ENCODE peak calls at places on chromosomes 7 and 10, in six cellular contexts. E is neural progenitor cell, F is hepatocyte, Z is GM23248, I is PC-9, D is mammary epithelial cell. L is an unnamed sample.

GRCh38 chr7:55641811-55642210 is 69.5 kb upstream of the VOPP1 start:
- DNase-seq in Z (peak; percentile 25), E (no peak), F (no peak), D (peak; percentile 57), I (no peak), L (no peak)

GRCh38 chr10:44205072-44205471 is 179.8 kb downstream of the CXCL12 start:
- DNase-seq in E (peak; percentile 61), F (no peak), I (no peak), D (no peak), Z (no peak), L (peak; percentile 22)

GRCh38 chr7:55365680-55366460 is 733 bp downstream of the LANCL2 start:
- DNase-seq in D (peak; percentile 96), Z (peak; percentile 97), E (peak; percentile 97), F (peak; percentile 97), I (peak; percentile 99), L (peak; percentile 96)

GRCh38 chr7:20238754-20239324 is 21.7 kb upstream of the MACC1 start:
- DNase-seq in I (no peak), Z (no peak), E (no peak), D (peak; percentile 90), F (no peak), L (peak; percentile 73)

GRCh38 chr10:125067764-125068163 is 92.6 kb downstream of the CTBP2 start:
- DNase-seq in I (no peak), F (no peak), Z (no peak), D (no peak), E (no peak), L (no peak)

GRCh38 chr10:114916653-114917052 is 21.3 kb upstream of the TRUB1 start:
- DNase-seq in E (no peak), I (no peak), Z (no peak), F (no peak), D (no peak), L (no peak)

GRCh38 chr7:105461518-105461917 is 60.6 kb downstream of the PUS7 start:
- DNase-seq in I (no peak), Z (no peak), D (peak; percentile 9), F (no peak), E (no peak), L (no peak)

GRCh38 chr10:43702213-43702935 is 53.7 kb upstream of the ZNF32 start:
- DNase-seq in F (no peak), Z (no peak), I (no peak), D (no peak), E (no peak), L (no peak)

GRCh38 chr7:173120-173918 is 19.1 kb upstream of the FAM20C start:
- DNase-seq in F (no peak), D (no peak), Z (no peak), I (no peak), E (no peak), L (no peak)

GRCh38 chr10:51892965-51893658 is 193.7 kb upstream of the CSTF2T start:
- DNase-seq in D (peak; percentile 32), F (no peak), E (peak; percentile 83), Z (peak; percentile 40), I (no peak), L (no peak)

GRCh38 chr10:77526861-77527617 is 110.6 kb downstream of the KCNMA1 start:
- DNase-seq in D (no peak), I (no peak), E (peak; percentile 18), F (no peak), Z (no peak), L (no peak)

GRCh38 chr7:35729061-35729783 is 34.3 kb upstream of the HERPUD2 start:
- DNase-seq in E (no peak), I (no peak), F (no peak), Z (no peak), D (no peak), L (no peak)

GRCh38 chr10:4316166-4316810 is 509.7 kb upstream of the AKR1E2 start:
- DNase-seq in F (no peak), Z (peak; percentile 97), I (no peak), D (peak; percentile 92), E (no peak), L (peak; percentile 95)

GRCh38 chr10:95354130-95354529 is 63.3 kb upstream of the PDLIM1 start:
- DNase-seq in E (no peak), I (no peak), D (no peak), Z (no peak), F (no peak), L (no peak)

GRCh38 chr10:92268763-92269162 is 22.1 kb downstream of the CPEB3 start:
- DNase-seq in D (no peak), F (no peak), Z (no peak), I (no peak), E (no peak), L (no peak)

GRCh38 chr10:25556457-25556856 is 377.6 kb upstream of the MYO3A start:
- DNase-seq in D (peak; percentile 91), I (peak; percentile 38), F (peak; percentile 18), E (no peak), Z (peak; percentile 1), L (peak; percentile 98)

GRCh38 chr10:99540673-99541531 is 8.2 kb downstream of the NKX2-3 start:
- DNase-seq in E (peak; percentile 72), F (peak; percentile 77), Z (no peak), I (peak; percentile 10), D (peak; percentile 33), L (no peak)

GRCh38 chr7:134892002-134892693 is 94.2 kb upstream of the AGBL3 start:
- DNase-seq in Z (peak; percentile 65), F (no peak), E (peak; percentile 37), I (no peak), D (no peak), L (no peak)

GRCh38 chr7:101870361-101871062 is 53.1 kb downstream of the CUX1 start:
- DNase-seq in E (peak; percentile 39), Z (no peak), I (peak; percentile 76), D (peak; percentile 79), F (peak; percentile 77), L (no peak)

GRCh38 chr10:70317943-70318318 is 34.1 kb upstream of the NPFFR1 start:
- DNase-seq in E (no peak), D (no peak), F (no peak), I (no peak), Z (no peak), L (no peak)
- TF ChIP-seq EZH2 in E (no peak), D (no peak), F (no peak), I (no peak), Z (no peak), L (no peak)

GRCh38 chr7:133053321-133053891 is 28.5 kb downstream of the CHCHD3 start:
- DNase-seq in D (peak; percentile 94), E (no peak), F (no peak), Z (peak; percentile 97), I (no peak), L (peak; percentile 99)
- TF ChIP-seq EZH2 in D (no peak), E (no peak), F (no peak), Z (no peak), I (no peak), L (no peak)

DNA sequence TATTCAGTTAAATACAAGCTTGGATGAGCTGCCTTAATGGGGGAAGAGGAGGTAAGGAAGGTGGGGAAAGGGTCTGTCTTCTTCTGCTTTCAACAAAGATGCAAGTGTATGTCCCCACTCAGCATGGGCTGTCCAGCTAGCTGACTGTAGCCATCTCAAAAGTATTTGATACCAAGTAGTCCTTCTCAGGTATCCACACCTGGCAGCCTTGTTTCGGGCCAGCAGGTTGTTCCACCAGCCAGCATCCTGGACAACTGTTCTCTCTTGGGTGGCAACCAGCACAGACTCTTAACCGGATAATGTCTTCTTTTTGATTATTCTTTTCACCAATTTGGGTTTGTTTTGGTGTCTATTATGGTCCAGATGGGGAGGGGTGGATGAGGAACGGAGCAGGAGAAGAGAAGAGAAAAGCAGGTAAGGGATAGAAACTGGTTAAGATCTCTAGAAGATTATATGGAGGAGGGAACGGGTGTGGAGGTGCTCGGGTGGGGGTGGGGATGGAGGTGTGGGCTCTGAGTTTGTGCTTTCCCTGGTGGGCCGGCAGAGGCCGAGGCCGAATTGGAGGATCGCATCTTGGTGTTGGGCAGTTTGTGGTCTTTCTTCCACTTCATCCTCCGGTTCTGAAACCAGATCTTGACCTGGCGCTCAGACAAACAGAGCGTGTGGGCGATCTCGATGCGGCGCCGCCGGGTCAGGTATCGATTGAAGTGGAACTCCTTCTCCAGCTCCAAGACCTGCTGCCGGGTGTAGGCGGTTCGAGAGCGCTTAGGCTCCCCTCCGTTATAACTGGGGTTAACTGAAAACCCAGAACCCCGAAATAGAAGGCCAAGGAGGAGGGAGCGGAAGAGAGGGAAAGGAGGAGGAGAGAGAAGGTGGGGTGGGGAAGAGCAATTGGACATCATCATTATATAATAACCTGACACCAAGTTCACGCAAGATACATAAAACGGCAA is 1.5 kb downstream of the HOXA4 start:
- DNase-seq in E (no peak), F (no peak), D (no peak), I (no peak), Z (no peak), L (no peak)
- TF ChIP-seq EZH2 in E (peak; percentile 93), F (peak; percentile 45), D (no peak), I (no peak), Z (no peak), L (no peak)

GRCh38 chr7:132573237-132573636 is 3.0 kb downstream of the PLXNA4 start:
- DNase-seq in D (no peak), I (no peak), F (no peak), E (no peak), Z (no peak), L (no peak)
- TF ChIP-seq EZH2 in D (no peak), I (no peak), F (no peak), E (no peak), Z (no peak), L (no peak)

DNA sequence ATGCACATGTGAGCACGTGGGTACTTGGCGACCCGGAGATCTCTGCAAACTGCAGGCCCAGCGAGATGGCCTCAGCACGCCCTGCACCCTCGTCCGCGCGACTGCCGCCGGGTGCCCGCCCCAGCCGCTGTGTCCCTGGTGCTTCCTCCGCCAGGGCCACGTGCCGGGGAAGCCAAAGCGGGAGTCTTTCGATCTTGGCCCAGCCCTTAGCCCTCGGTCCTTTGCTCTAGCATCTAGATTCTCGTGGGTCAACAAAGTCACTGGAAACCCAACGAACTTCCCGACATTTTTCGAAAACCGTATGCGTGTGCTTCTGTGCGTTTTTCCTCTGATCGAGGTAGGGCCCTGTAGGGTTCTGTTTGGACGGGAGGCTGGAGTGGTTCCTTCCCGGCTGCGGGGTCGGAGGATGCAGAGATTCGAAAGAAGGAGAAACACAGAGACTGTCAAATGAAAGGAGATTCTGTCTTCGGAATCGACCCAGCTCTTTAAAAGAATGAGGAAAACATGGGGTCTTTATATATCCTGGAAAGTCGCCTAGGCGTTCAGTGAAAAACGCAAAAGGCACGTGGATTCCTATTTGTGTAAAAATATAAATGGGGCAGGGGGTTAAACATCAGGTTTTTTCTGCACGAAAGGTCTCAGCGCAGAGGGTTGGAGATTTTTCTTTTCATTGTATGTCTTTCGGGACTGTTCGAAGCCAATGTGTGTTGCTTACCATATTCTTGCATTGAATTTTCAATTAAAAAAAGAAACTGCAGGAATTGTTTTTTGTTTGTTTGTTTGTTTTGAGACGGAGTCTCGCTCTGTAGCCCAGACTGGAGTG is 169.5 kb downstream of the UBE2H start:
- DNase-seq in F (no peak), Z (no peak), I (no peak), E (peak; percentile 44), D (no peak), L (no peak)
- TF ChIP-seq EZH2 in F (peak; percentile 96), Z (peak; percentile 99), I (no peak), E (peak; percentile 98), D (peak; percentile 84), L (peak; percentile 88)

L was measured in astrocyte.